ENCODE peak calls at places on chromosomes 1 and 21, in eight cellular contexts. W, A, X, B, F, I, P and U are unnamed samples.

GRCh38 chr1:185348296-185348695 is 31.3 kb upstream of the IVNS1ABP start:
- DNase-seq in W (no peak), A (no peak), X (no peak), B (no peak), F (no peak), I (no peak), P (no peak), U (no peak)

GRCh38 chr1:117612517-117613248 is 6.8 kb downstream of the TENT5C start:
- DNase-seq in W (no peak), A (no peak), X (no peak), B (no peak), F (peak; percentile 78), I (peak; percentile 36), P (no peak), U (no peak)

GRCh38 chr1:186513526-186513925 is 52.6 kb upstream of the PDC start:
- DNase-seq in W (no peak), A (no peak), X (no peak), B (no peak), F (no peak), I (no peak), P (no peak), U (no peak)

GRCh38 chr1:240820816-240821215 is 208.9 kb upstream of the GREM2 start:
- DNase-seq in W (no peak), A (no peak), X (no peak), B (no peak), F (no peak), I (no peak), P (no peak), U (no peak)

GRCh38 chr1:19643602-19644419 is at the start of gene NBL1:
- DNase-seq in W (peak; percentile 84), A (no peak), X (peak; percentile 90), B (peak; percentile 75), F (no peak), I (no peak), P (no peak), U (peak; percentile 86)

GRCh38 chr1:187396929-187397796 is 568.4 kb downstream of the PLA2G4A start:
- DNase-seq in W (no peak), A (no peak), X (no peak), B (no peak), F (no peak), I (no peak), P (no peak), U (no peak)

GRCh38 chr1:169565335-169566271 is 20.7 kb downstream of the F5 start:
- DNase-seq in W (peak; percentile 65), A (no peak), X (no peak), B (no peak), F (no peak), I (no peak), P (no peak), U (no peak)

GRCh38 chr1:60510162-60510561 is 436.6 kb upstream of the C1orf87 start:
- DNase-seq in W (no peak), A (no peak), X (no peak), B (no peak), F (no peak), I (no peak), P (no peak), U (no peak)

GRCh38 chr1:44259090-44259489 is 45.8 kb downstream of the DMAP1 start:
- DNase-seq in W (no peak), A (no peak), X (no peak), B (no peak), F (no peak), I (no peak), P (no peak), U (no peak)

GRCh38 chr1:8047112-8047511 is 21.0 kb upstream of the ERRFI1 start:
- DNase-seq in W (no peak), A (no peak), X (no peak), B (no peak), F (no peak), I (no peak), P (no peak), U (no peak)

GRCh38 chr1:214715126-214715525 is 112.1 kb downstream of the CENPF start:
- DNase-seq in W (no peak), A (no peak), X (no peak), B (no peak), F (no peak), I (no peak), P (no peak), U (no peak)

GRCh38 chr1:214717323-214717722 is 114.3 kb downstream of the CENPF start:
- DNase-seq in W (no peak), A (no peak), X (no peak), B (no peak), F (no peak), I (no peak), P (no peak), U (no peak)

GRCh38 chr1:214718724-214719123 is 115.7 kb downstream of the CENPF start:
- DNase-seq in W (no peak), A (no peak), X (no peak), B (no peak), F (no peak), I (no peak), P (no peak), U (no peak)

GRCh38 chr1:214720561-214720960 is 117.6 kb downstream of the CENPF start:
- DNase-seq in W (no peak), A (no peak), X (no peak), B (no peak), F (no peak), I (no peak), P (no peak), U (no peak)

GRCh38 chr1:214719207-214719606 is 116.2 kb downstream of the CENPF start:
- DNase-seq in W (no peak), A (no peak), X (no peak), B (no peak), F (no peak), I (no peak), P (no peak), U (no peak)
- TF ChIP-seq CTCF in W (no peak), A (no peak), X (no peak), B (no peak), F (no peak), I (peak; percentile 42), P (peak; percentile 5), U (no peak)

GRCh38 chr1:239792157-239792556 is 299.5 kb upstream of the FMN2 start:
- DNase-seq in W (no peak), A (no peak), X (no peak), B (no peak), F (no peak), I (no peak), P (no peak), U (no peak)
- TF ChIP-seq CTCF in W (no peak), A (no peak), X (no peak), B (no peak), F (no peak), I (no peak), P (no peak), U (no peak)

DNA sequence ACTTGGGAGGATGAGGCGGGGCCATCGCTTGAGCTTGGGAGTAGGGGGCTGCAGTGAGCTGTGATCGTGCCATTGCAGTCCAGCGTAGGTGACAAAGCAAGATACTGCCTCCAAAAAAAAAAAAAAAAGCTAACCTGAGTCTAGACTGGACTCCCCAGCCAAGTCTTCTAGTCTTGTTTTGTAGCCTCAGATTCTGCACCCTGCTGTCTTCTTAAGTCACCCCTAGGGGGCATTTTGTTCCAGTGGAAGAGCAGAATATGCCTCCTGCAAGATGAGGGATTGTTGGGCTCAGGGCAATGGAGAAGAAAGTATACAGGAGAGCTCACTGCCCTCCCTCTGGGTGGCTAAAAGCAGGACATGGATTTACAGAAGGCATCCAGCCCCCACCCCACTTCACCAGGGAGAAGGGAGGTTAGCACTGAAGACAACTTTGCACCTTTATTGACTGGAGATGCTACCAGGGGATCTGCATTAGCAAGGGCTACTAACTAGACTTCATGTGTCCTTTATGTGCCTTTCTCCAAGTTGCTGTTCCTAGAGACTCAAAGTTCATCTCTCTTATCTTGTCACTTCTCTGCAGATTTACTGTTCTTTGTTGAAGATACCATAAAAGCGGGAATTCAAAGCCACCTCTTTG is 15.3 kb upstream of the RNF187 start:
- DNase-seq in W (no peak), A (no peak), X (no peak), B (no peak), F (peak; percentile 46), I (peak; percentile 49), P (no peak), U (peak; percentile 65)
- TF ChIP-seq CTCF in W (peak; percentile 40), A (peak; percentile 40), X (no peak), B (peak; percentile 29), F (peak; percentile 33), I (peak; percentile 75), P (peak; percentile 69), U (peak; percentile 54)

GRCh38 chr1:93369734-93370133 is 24.0 kb downstream of the DR1 start:
- DNase-seq in W (no peak), A (no peak), X (no peak), B (no peak), F (no peak), I (no peak), P (no peak), U (no peak)

GRCh38 chr1:93374334-93375106 is 28.8 kb downstream of the DR1 start:
- DNase-seq in W (no peak), A (no peak), X (no peak), B (no peak), F (no peak), I (no peak), P (no peak), U (no peak)
- TF ChIP-seq CTCF in W (no peak), A (no peak), X (no peak), B (no peak), F (no peak), I (no peak), P (no peak), U (no peak)

GRCh38 chr1:48677306-48678287 is 99.1 kb downstream of the BEND5 start:
- DNase-seq in W (peak; percentile 87), A (peak; percentile 58), X (peak; percentile 79), B (peak; percentile 63), F (peak; percentile 43), I (peak; percentile 37), P (peak; percentile 4), U (peak; percentile 54)
- TF ChIP-seq CTCF in W (peak; percentile 66), A (peak; percentile 80), X (peak; percentile 22), B (peak; percentile 71), F (peak; percentile 78), I (peak; percentile 75), P (peak; percentile 87), U (peak; percentile 65)

GRCh38 chr1:52348704-52349301 is 17.2 kb downstream of the CC2D1B start:
- DNase-seq in W (no peak), A (no peak), X (no peak), B (no peak), F (peak; percentile 48), I (no peak), P (no peak), U (no peak)
- TF ChIP-seq CTCF in W (no peak), A (no peak), X (no peak), B (peak; percentile 7), F (no peak), I (peak; percentile 48), P (no peak), U (no peak)

GRCh38 chr21:42694751-42695150 is 41.3 kb downstream of the PDE9A start:
- DNase-seq in W (peak; percentile 25), A (no peak), X (peak; percentile 54), B (no peak), F (no peak), I (no peak), P (no peak), U (no peak)
- TF ChIP-seq CTCF in W (no peak), A (no peak), X (no peak), B (no peak), F (no peak), I (no peak), P (no peak), U (no peak)

DNA sequence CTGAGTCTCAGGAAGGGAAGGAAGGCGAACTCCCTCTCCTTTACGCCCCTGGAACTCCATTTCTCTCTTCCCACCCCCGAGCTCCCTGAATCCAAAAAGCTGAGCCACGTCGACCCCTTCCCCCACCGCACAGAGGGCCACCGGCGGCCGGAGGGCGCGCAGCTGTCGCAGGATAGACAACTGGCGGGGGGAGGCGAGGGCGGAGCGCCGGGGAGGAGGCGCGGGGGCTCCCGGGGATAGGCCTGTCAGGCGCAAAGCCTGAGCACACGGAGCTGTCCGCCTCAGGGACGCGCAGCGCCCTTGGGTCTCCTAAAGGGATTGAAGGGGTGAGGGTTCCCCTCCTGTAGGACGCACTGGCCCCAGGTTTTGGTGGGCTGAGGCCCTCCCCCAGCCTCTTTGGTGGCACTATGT is 752 bp upstream of the ACTA1 start:
- DNase-seq in W (no peak), A (no peak), X (no peak), B (peak; percentile 69), F (no peak), I (no peak), P (no peak), U (no peak)
- TF ChIP-seq CTCF in W (no peak), A (no peak), X (no peak), B (no peak), F (no peak), I (no peak), P (no peak), U (no peak)